ENCODE peak calls at places on chromosomes 1 and 21, in five cellular contexts. R is NCI-H446 treated with DMSO at 0.1 percent for 48 hours, M is natural killer cell, Y is GM20000, G is stomach. X is an unnamed sample.

GRCh38 chr1:186680031-186681012 is at the start of gene PTGS2:
- DNase-seq in R (peak), M (peak), Y (peak), G (peak), X (peak)

GRCh38 chr1:56872597-56872996 is 18.0 kb downstream of the C8A start:
- DNase-seq in R (no peak), M (no peak), Y (no peak), G (no peak), X (no peak)

GRCh38 chr1:27503961-27504587 is 14.1 kb upstream of the WASF2 start:
- DNase-seq in R (no peak), M (no peak), Y (no peak), G (no peak), X (no peak)

GRCh38 chr1:49046305-49046704 is 269.6 kb upstream of the BEND5 start:
- DNase-seq in R (no peak), M (no peak), Y (no peak), G (no peak), X (no peak)

GRCh38 chr21:43815107-43815742 is 25.8 kb downstream of the RRP1 start:
- DNase-seq in R (no peak), M (no peak), Y (peak), G (no peak), X (no peak)

GRCh38 chr21:42688841-42689371 is 35.5 kb downstream of the PDE9A start:
- DNase-seq in R (no peak), M (no peak), Y (no peak), G (no peak), X (no peak)

GRCh38 chr21:17118638-17119384 is 394.0 kb upstream of the CXADR start:
- DNase-seq in R (no peak), M (no peak), Y (no peak), G (no peak), X (no peak)

GRCh38 chr1:154768456-154769125 is 101.5 kb downstream of the KCNN3 start:
- DNase-seq in R (no peak), M (no peak), Y (no peak), G (peak), X (no peak)

GRCh38 chr1:178397678-178398077 is 99.1 kb downstream of the CLEC20A start:
- DNase-seq in R (no peak), M (no peak), Y (no peak), G (no peak), X (no peak)

GRCh38 chr1:234774971-234775370 is 165.0 kb upstream of the IRF2BP2 start:
- DNase-seq in R (no peak), M (no peak), Y (no peak), G (peak), X (no peak)

GRCh38 chr1:61081637-61082335 is 575 bp upstream of the NFIA start:
- DNase-seq in R (peak), M (peak), Y (no peak), G (peak), X (no peak)

GRCh38 chr1:60832372-60832771 is 250.0 kb upstream of the NFIA start:
- DNase-seq in R (no peak), M (no peak), Y (no peak), G (no peak), X (no peak)

GRCh38 chr1:206803221-206803730 is 31.0 kb upstream of the IL10 start:
- DNase-seq in R (no peak), M (peak), Y (peak), G (peak), X (no peak)

GRCh38 chr21:32386195-32386870 is 6.5 kb downstream of the URB1 start:
- DNase-seq in R (no peak), M (no peak), Y (no peak), G (peak), X (no peak)

GRCh38 chr1:19643113-19643512 is 998 bp upstream of the NBL1 start:
- DNase-seq in R (no peak), M (no peak), Y (no peak), G (peak), X (no peak)

GRCh38 chr21:42102946-42103345 is 31.8 kb downstream of the UMODL1 start:
- DNase-seq in R (no peak), M (no peak), Y (no peak), G (no peak), X (no peak)

GRCh38 chr1:1703796-1704195 is 11.2 kb upstream of the SLC35E2B start:
- DNase-seq in R (no peak), M (no peak), Y (peak), G (no peak), X (no peak)

GRCh38 chr1:13628218-13628617 is 44.6 kb downstream of the PDPN start:
- DNase-seq in R (no peak), M (no peak), Y (no peak), G (no peak), X (no peak)

GRCh38 chr1:1175221-1176062 is 1.8 kb downstream of the TTLL10 start:
- DNase-seq in R (no peak), M (no peak), Y (peak), G (no peak), X (no peak)

GRCh38 chr1:58454343-58454742 is 92.2 kb downstream of the OMA1 start:
- DNase-seq in R (no peak), M (no peak), Y (no peak), G (no peak), X (no peak)

GRCh38 chr1:188371295-188371806 is 1542.6 kb downstream of the PLA2G4A start:
- DNase-seq in R (no peak), M (no peak), Y (no peak), G (no peak), X (no peak)

GRCh38 chr21:36735724-36736310 is 36.9 kb downstream of the SIM2 start:
- DNase-seq in R (no peak), M (no peak), Y (no peak), G (peak), X (no peak)

GRCh38 chr1:9877962-9878361 is 32.1 kb downstream of the CTNNBIP1 start:
- DNase-seq in R (no peak), M (no peak), Y (no peak), G (peak), X (no peak)

GRCh38 chr21:44370027-44370735 is 16.8 kb downstream of the TRPM2 start:
- DNase-seq in R (no peak), M (no peak), Y (no peak), G (peak), X (peak)

GRCh38 chr1:66388918-66389317 is 145.0 kb upstream of the SGIP1 start:
- DNase-seq in R (peak), M (no peak), Y (no peak), G (no peak), X (no peak)

GRCh38 chr1:191752342-191752741 is 405.9 kb upstream of the RGS18 start:
- DNase-seq in R (no peak), M (no peak), Y (no peak), G (no peak), X (no peak)

GRCh38 chr21:34157456-34158025 is 84.2 kb downstream of the MRPS6 start:
- DNase-seq in R (no peak), M (no peak), Y (no peak), G (no peak), X (no peak)

GRCh38 chr1:66350001-66350547 is 183.9 kb upstream of the SGIP1 start:
- DNase-seq in R (no peak), M (no peak), Y (no peak), G (peak), X (no peak)

GRCh38 chr21:45471229-45472052 is 66.5 kb downstream of the COL18A1 start:
- DNase-seq in R (no peak), M (no peak), Y (no peak), G (no peak), X (peak)

GRCh38 chr1:168287237-168287664 is 6.6 kb downstream of the TBX19 start:
- DNase-seq in R (no peak), M (no peak), Y (no peak), G (no peak), X (peak)

GRCh38 chr1:107649023-107649422 is 316.0 kb downstream of the VAV3 start:
- DNase-seq in R (no peak), M (peak), Y (no peak), G (no peak), X (no peak)